ENCODE peak calls at places on chromosomes 4 and X, in seven cellular contexts. One of them, this sample, is unnamed.

GRCh38 chr4:40842318-40842717 is 92.6 kb downstream of the NSUN7 start:
- DNase-seq in heart left ventricle: peak
- DNase-seq in A549: no peak
- DNase-seq in Karpas-422: no peak
- DNase-seq in fibroblast of the aortic adventitia: no peak
- DNase-seq in body of pancreas: no peak
- DNase-seq in HCT116: no peak
- DNase-seq in this sample: no peak

GRCh38 chr4:149987330-149987751 is 90.9 kb upstream of the DCLK2 start:
- DNase-seq in heart left ventricle: no peak
- DNase-seq in A549: no peak
- DNase-seq in Karpas-422: no peak
- DNase-seq in fibroblast of the aortic adventitia: peak
- DNase-seq in body of pancreas: no peak
- DNase-seq in HCT116: no peak
- DNase-seq in this sample: no peak

GRCh38 chr4:155179216-155179615 is 29.2 kb upstream of the NPY2R start:
- DNase-seq in heart left ventricle: no peak
- DNase-seq in A549: no peak
- DNase-seq in Karpas-422: no peak
- DNase-seq in fibroblast of the aortic adventitia: peak
- DNase-seq in body of pancreas: no peak
- DNase-seq in HCT116: peak
- DNase-seq in this sample: no peak

GRCh38 chrX:5080812-5081211 is 1147.9 kb downstream of the NLGN4X start:
- DNase-seq in heart left ventricle: no peak
- DNase-seq in A549: no peak
- DNase-seq in Karpas-422: no peak
- DNase-seq in fibroblast of the aortic adventitia: no peak
- DNase-seq in body of pancreas: no peak
- DNase-seq in HCT116: no peak
- DNase-seq in this sample: no peak

GRCh38 chr4:188423039-188423438 is 283.8 kb downstream of the TRIML1 start:
- DNase-seq in heart left ventricle: no peak
- DNase-seq in A549: peak
- DNase-seq in Karpas-422: no peak
- DNase-seq in fibroblast of the aortic adventitia: no peak
- DNase-seq in body of pancreas: no peak
- DNase-seq in HCT116: no peak
- DNase-seq in this sample: no peak

GRCh38 chr4:186622788-186623464 is 67.6 kb upstream of the MTNR1A start:
- DNase-seq in heart left ventricle: peak
- DNase-seq in A549: no peak
- DNase-seq in Karpas-422: no peak
- DNase-seq in fibroblast of the aortic adventitia: peak
- DNase-seq in body of pancreas: no peak
- DNase-seq in HCT116: no peak
- DNase-seq in this sample: no peak

GRCh38 chrX:31307952-31308351 is 236.1 kb upstream of the FTHL17 start:
- DNase-seq in heart left ventricle: no peak
- DNase-seq in A549: no peak
- DNase-seq in Karpas-422: no peak
- DNase-seq in fibroblast of the aortic adventitia: no peak
- DNase-seq in body of pancreas: no peak
- DNase-seq in HCT116: no peak
- DNase-seq in this sample: no peak

GRCh38 chr4:84814100-84814750 is 152.3 kb downstream of the WDFY3 start:
- DNase-seq in heart left ventricle: no peak
- DNase-seq in A549: peak
- DNase-seq in Karpas-422: no peak
- DNase-seq in fibroblast of the aortic adventitia: peak
- DNase-seq in body of pancreas: peak
- DNase-seq in HCT116: peak
- DNase-seq in this sample: no peak

GRCh38 chrX:154597221-154597620 is 12.3 kb downstream of the CTAG1A start:
- DNase-seq in heart left ventricle: no peak
- DNase-seq in A549: no peak
- DNase-seq in Karpas-422: no peak
- DNase-seq in fibroblast of the aortic adventitia: no peak
- DNase-seq in body of pancreas: no peak
- DNase-seq in HCT116: no peak
- DNase-seq in this sample: no peak

GRCh38 chr4:121454251-121454979 is 73.6 kb upstream of the QRFPR start:
- DNase-seq in heart left ventricle: no peak
- DNase-seq in A549: no peak
- DNase-seq in Karpas-422: no peak
- DNase-seq in fibroblast of the aortic adventitia: peak
- DNase-seq in body of pancreas: no peak
- DNase-seq in HCT116: no peak
- DNase-seq in this sample: no peak

GRCh38 chrX:153342762-153343558 is 9.0 kb downstream of the ZNF275 start:
- DNase-seq in heart left ventricle: no peak
- DNase-seq in A549: no peak
- DNase-seq in Karpas-422: no peak
- DNase-seq in fibroblast of the aortic adventitia: peak
- DNase-seq in body of pancreas: no peak
- DNase-seq in HCT116: no peak
- DNase-seq in this sample: no peak

GRCh38 chr4:168558587-168558986 is 61.7 kb downstream of the PALLD start:
- DNase-seq in heart left ventricle: no peak
- DNase-seq in A549: no peak
- DNase-seq in Karpas-422: no peak
- DNase-seq in fibroblast of the aortic adventitia: peak
- DNase-seq in body of pancreas: no peak
- DNase-seq in HCT116: no peak
- DNase-seq in this sample: no peak

GRCh38 chrX:40845331-40845911 is 110.1 kb upstream of the MED14 start:
- DNase-seq in heart left ventricle: peak
- DNase-seq in A549: no peak
- DNase-seq in Karpas-422: no peak
- DNase-seq in fibroblast of the aortic adventitia: peak
- DNase-seq in body of pancreas: no peak
- DNase-seq in HCT116: no peak
- DNase-seq in this sample: no peak

GRCh38 chr4:41594439-41594838 is 56.5 kb downstream of the LIMCH1 start:
- DNase-seq in heart left ventricle: peak
- DNase-seq in A549: no peak
- DNase-seq in Karpas-422: no peak
- DNase-seq in fibroblast of the aortic adventitia: peak
- DNase-seq in body of pancreas: peak
- DNase-seq in HCT116: no peak
- DNase-seq in this sample: no peak

GRCh38 chr4:137678796-137679195 is 146.5 kb upstream of the PCDH18 start:
- DNase-seq in heart left ventricle: no peak
- DNase-seq in A549: no peak
- DNase-seq in Karpas-422: no peak
- DNase-seq in fibroblast of the aortic adventitia: peak
- DNase-seq in body of pancreas: no peak
- DNase-seq in HCT116: no peak
- DNase-seq in this sample: no peak

GRCh38 chrX:131067846-131068745 is 9.9 kb downstream of the ARHGAP36 start:
- DNase-seq in heart left ventricle: no peak
- DNase-seq in A549: no peak
- DNase-seq in Karpas-422: no peak
- DNase-seq in fibroblast of the aortic adventitia: no peak
- DNase-seq in body of pancreas: no peak
- DNase-seq in HCT116: no peak
- DNase-seq in this sample: peak

GRCh38 chr4:127780598-127780997 is 1.5 kb upstream of the HSPA4L start:
- DNase-seq in heart left ventricle: no peak
- DNase-seq in A549: no peak
- DNase-seq in Karpas-422: no peak
- DNase-seq in fibroblast of the aortic adventitia: no peak
- DNase-seq in body of pancreas: no peak
- DNase-seq in HCT116: no peak
- DNase-seq in this sample: no peak

GRCh38 chr4:172982151-172982590 is 186.4 kb upstream of the GALNT7 start:
- DNase-seq in heart left ventricle: no peak
- DNase-seq in A549: peak
- DNase-seq in Karpas-422: no peak
- DNase-seq in fibroblast of the aortic adventitia: peak
- DNase-seq in body of pancreas: no peak
- DNase-seq in HCT116: peak
- DNase-seq in this sample: no peak

GRCh38 chr4:2799971-2800690 is 7.2 kb downstream of the SH3BP2 start:
- DNase-seq in heart left ventricle: peak
- DNase-seq in A549: no peak
- DNase-seq in Karpas-422: no peak
- DNase-seq in fibroblast of the aortic adventitia: no peak
- DNase-seq in body of pancreas: peak
- DNase-seq in HCT116: no peak
- DNase-seq in this sample: no peak

GRCh38 chr4:108840426-108840975 is 77.6 kb upstream of the ETNPPL start:
- DNase-seq in heart left ventricle: no peak
- DNase-seq in A549: no peak
- DNase-seq in Karpas-422: no peak
- DNase-seq in fibroblast of the aortic adventitia: no peak
- DNase-seq in body of pancreas: no peak
- DNase-seq in HCT116: no peak
- DNase-seq in this sample: no peak

GRCh38 chrX:113059714-113060113 is 219.1 kb upstream of the AMOT start:
- DNase-seq in heart left ventricle: no peak
- DNase-seq in A549: no peak
- DNase-seq in Karpas-422: no peak
- DNase-seq in fibroblast of the aortic adventitia: no peak
- DNase-seq in body of pancreas: no peak
- DNase-seq in HCT116: no peak
- DNase-seq in this sample: no peak

GRCh38 chr4:76439491-76439890 is 4.5 kb downstream of the SHROOM3 start:
- DNase-seq in heart left ventricle: no peak
- DNase-seq in A549: no peak
- DNase-seq in Karpas-422: no peak
- DNase-seq in fibroblast of the aortic adventitia: no peak
- DNase-seq in body of pancreas: no peak
- DNase-seq in HCT116: no peak
- DNase-seq in this sample: no peak

GRCh38 chr4:76430519-76431388 is 4.3 kb upstream of the SHROOM3 start:
- DNase-seq in heart left ventricle: no peak
- DNase-seq in A549: peak
- DNase-seq in Karpas-422: peak
- DNase-seq in fibroblast of the aortic adventitia: peak
- DNase-seq in body of pancreas: no peak
- DNase-seq in HCT116: peak
- DNase-seq in this sample: peak

GRCh38 chr4:76435689-76436176 is 704 bp downstream of the SHROOM3 start:
- DNase-seq in heart left ventricle: no peak
- DNase-seq in A549: no peak
- DNase-seq in Karpas-422: no peak
- DNase-seq in fibroblast of the aortic adventitia: peak
- DNase-seq in body of pancreas: no peak
- DNase-seq in HCT116: no peak
- DNase-seq in this sample: no peak

GRCh38 chr4:76429636-76430035 is 5.4 kb upstream of the SHROOM3 start:
- DNase-seq in heart left ventricle: no peak
- DNase-seq in A549: no peak
- DNase-seq in Karpas-422: no peak
- DNase-seq in fibroblast of the aortic adventitia: no peak
- DNase-seq in body of pancreas: no peak
- DNase-seq in HCT116: no peak
- DNase-seq in this sample: no peak

DNA sequence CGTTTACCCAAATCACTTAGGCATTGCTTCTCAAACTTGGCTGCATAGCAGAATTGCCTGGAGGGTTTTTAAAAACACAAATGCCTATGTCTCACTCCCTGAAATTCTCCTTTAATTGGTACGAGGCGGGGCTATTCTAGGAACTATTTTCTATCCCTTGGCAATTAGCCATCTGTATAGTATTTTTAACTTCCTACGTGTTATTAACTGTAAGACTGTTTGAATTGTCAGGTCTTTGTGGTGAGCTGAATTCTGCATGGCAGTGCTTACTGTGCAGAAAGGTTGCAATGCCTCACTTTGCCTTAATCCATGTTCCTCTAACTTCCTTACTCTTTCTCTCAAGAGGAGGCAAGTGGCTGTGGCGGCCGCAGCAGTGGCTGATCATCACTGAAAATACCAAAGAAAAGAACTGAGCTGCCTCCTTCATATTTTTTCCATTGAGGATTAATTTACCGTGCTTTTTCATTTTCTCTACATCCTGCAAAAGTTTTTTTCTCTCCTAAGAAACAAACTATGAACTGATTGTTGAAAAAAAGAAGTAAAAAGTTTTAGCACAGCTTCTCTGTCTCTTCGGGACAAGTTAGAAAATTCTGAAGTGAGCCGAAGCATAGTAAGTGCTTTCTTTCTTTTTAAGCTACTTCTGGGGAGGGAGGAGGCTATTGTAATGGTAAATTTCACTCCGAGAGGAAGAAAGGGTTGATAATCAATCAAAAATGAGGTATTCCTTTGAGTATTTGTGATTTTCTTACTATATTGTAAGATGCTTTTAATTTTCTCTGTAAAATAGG is at the start of gene SHROOM3:
- DNase-seq in heart left ventricle: peak
- DNase-seq in A549: no peak
- DNase-seq in Karpas-422: no peak
- DNase-seq in fibroblast of the aortic adventitia: peak
- DNase-seq in body of pancreas: no peak
- DNase-seq in HCT116: no peak
- DNase-seq in this sample: no peak
- H3K4me3 ChIP-seq in heart left ventricle: no peak
- H3K4me3 ChIP-seq in A549: no peak
- H3K4me3 ChIP-seq in Karpas-422: no peak
- H3K4me3 ChIP-seq in fibroblast of the aortic adventitia: peak
- H3K4me3 ChIP-seq in body of pancreas: no peak
- H3K4me3 ChIP-seq in HCT116: no peak
- H3K4me3 ChIP-seq in this sample: no peak

GRCh38 chrX:17738737-17739535 is 1.6 kb downstream of the SCML1 start:
- DNase-seq in heart left ventricle: no peak
- DNase-seq in A549: no peak
- DNase-seq in Karpas-422: no peak
- DNase-seq in fibroblast of the aortic adventitia: peak
- DNase-seq in body of pancreas: no peak
- DNase-seq in HCT116: no peak
- DNase-seq in this sample: peak
- H3K4me3 ChIP-seq in heart left ventricle: peak
- H3K4me3 ChIP-seq in A549: peak
- H3K4me3 ChIP-seq in Karpas-422: no peak
- H3K4me3 ChIP-seq in fibroblast of the aortic adventitia: peak
- H3K4me3 ChIP-seq in body of pancreas: peak
- H3K4me3 ChIP-seq in HCT116: peak
- H3K4me3 ChIP-seq in this sample: peak

GRCh38 chrX:148542481-148543255 is 42.3 kb downstream of the AFF2 start:
- DNase-seq in heart left ventricle: no peak
- DNase-seq in A549: no peak
- DNase-seq in Karpas-422: peak
- DNase-seq in fibroblast of the aortic adventitia: no peak
- DNase-seq in body of pancreas: no peak
- DNase-seq in HCT116: no peak
- DNase-seq in this sample: no peak
- H3K4me3 ChIP-seq in heart left ventricle: no peak
- H3K4me3 ChIP-seq in A549: no peak
- H3K4me3 ChIP-seq in Karpas-422: peak
- H3K4me3 ChIP-seq in fibroblast of the aortic adventitia: no peak
- H3K4me3 ChIP-seq in body of pancreas: no peak
- H3K4me3 ChIP-seq in HCT116: no peak
- H3K4me3 ChIP-seq in this sample: no peak

DNA sequence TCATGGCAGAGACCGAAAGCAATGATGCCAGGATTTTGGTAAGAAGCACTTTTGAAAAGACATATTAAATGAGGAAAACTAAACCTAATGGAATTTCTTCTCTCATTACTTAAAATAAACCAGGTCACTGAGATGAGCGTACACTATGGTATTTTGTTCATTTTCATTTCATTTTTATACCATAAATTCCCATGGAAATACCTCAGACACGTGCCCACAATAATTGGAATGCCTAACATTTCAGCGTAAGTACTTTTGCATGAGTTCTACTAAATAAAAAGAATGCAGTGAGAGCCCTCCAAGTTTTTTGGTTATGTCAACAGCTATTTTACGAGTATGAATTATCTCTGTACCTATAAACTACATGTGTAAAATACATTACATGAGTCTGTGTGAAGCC is 3.2 kb downstream of the CAMK2D start:
- DNase-seq in heart left ventricle: no peak
- DNase-seq in A549: no peak
- DNase-seq in Karpas-422: no peak
- DNase-seq in fibroblast of the aortic adventitia: peak
- DNase-seq in body of pancreas: no peak
- DNase-seq in HCT116: no peak
- DNase-seq in this sample: no peak
- H3K4me3 ChIP-seq in heart left ventricle: no peak
- H3K4me3 ChIP-seq in A549: peak
- H3K4me3 ChIP-seq in Karpas-422: peak
- H3K4me3 ChIP-seq in fibroblast of the aortic adventitia: peak
- H3K4me3 ChIP-seq in body of pancreas: no peak
- H3K4me3 ChIP-seq in HCT116: no peak
- H3K4me3 ChIP-seq in this sample: no peak